ENCODE peak calls at places on chromosomes 16 and 17, in four cellular contexts. C is Right ventricle myocardium inferior, Z is tibial artery, O is omental fat pad. M is an unnamed sample.

GRCh38 chr17:3910420-3911270 is 5.6 kb downstream of the P2RX1 start:
- DNase-seq in O (no peak), C (no peak), Z (no peak), M (no peak)

GRCh38 chr17:66351053-66351452 is 48.6 kb downstream of the PRKCA start:
- DNase-seq in O (no peak), Z (peak), C (peak), M (no peak)

GRCh38 chr16:87635541-87636049 is 33.3 kb downstream of the JPH3 start:
- DNase-seq in O (no peak), C (peak), Z (no peak), M (peak)

GRCh38 chr16:21277927-21278706 is at the start of gene CRYM:
- DNase-seq in Z (peak), O (peak), C (peak), M (peak)

GRCh38 chr16:25366078-25366477 is 108.4 kb upstream of the ZKSCAN2 start:
- DNase-seq in Z (no peak), O (no peak), C (no peak), M (no peak)

GRCh38 chr16:47204736-47205499 is 61.2 kb upstream of the NETO2 start:
- DNase-seq in O (no peak), C (no peak), Z (no peak), M (no peak)

GRCh38 chr16:81181013-81181720 is 57.3 kb upstream of the BCO1 start:
- DNase-seq in O (peak), C (peak), Z (peak), M (no peak)

GRCh38 chr17:57197672-57198071 is 58.7 kb upstream of the MSI2 start:
- DNase-seq in C (no peak), O (no peak), Z (no peak), M (no peak)

GRCh38 chr17:17692353-17693252 is 11.3 kb downstream of the RAI1 start:
- DNase-seq in Z (no peak), O (no peak), C (no peak), M (no peak)

GRCh38 chr16:65274576-65274975 is 152.7 kb upstream of the CDH11 start:
- DNase-seq in Z (no peak), C (no peak), O (no peak), M (no peak)

GRCh38 chr16:59510008-59510424 is 775.9 kb upstream of the GOT2 start:
- DNase-seq in O (no peak), Z (no peak), C (no peak), M (no peak)

GRCh38 chr16:28029387-28030002 is 34.0 kb downstream of the GSG1L start:
- DNase-seq in Z (no peak), C (no peak), O (no peak), M (no peak)

GRCh38 chr17:75623386-75623785 is 9.8 kb upstream of the SMIM5 start:
- DNase-seq in C (no peak), Z (no peak), O (no peak), M (no peak)

M was measured in activated B cell treated with CpG ODN at 0.5 μM for 24 hours.